ENCODE peak calls at places on chromosomes 2 and 18, in eight cellular contexts. One of them, this sample, is unnamed.

GRCh38 chr2:177265386-177265690 is 811 bp upstream of the NFE2L2 start:
- DNase-seq in AG10803: peak
- DNase-seq in Peyer's patch: no peak
- DNase-seq in mesendoderm: no peak
- DNase-seq in naive thymus-derived CD4-positive, alpha-beta T cell: peak
- DNase-seq in heart left ventricle: peak
- DNase-seq in left ventricle myocardium inferior: peak
- DNase-seq in aorta: peak
- DNase-seq in this sample: no peak

GRCh38 chr2:190406805-190407204 is 1.4 kb upstream of the MFSD6 start:
- DNase-seq in AG10803: no peak
- DNase-seq in Peyer's patch: no peak
- DNase-seq in mesendoderm: no peak
- DNase-seq in naive thymus-derived CD4-positive, alpha-beta T cell: no peak
- DNase-seq in heart left ventricle: no peak
- DNase-seq in left ventricle myocardium inferior: no peak
- DNase-seq in aorta: no peak
- DNase-seq in this sample: no peak

GRCh38 chr2:46303822-46304221 is 6.6 kb downstream of the EPAS1 start:
- DNase-seq in AG10803: no peak
- DNase-seq in Peyer's patch: no peak
- DNase-seq in mesendoderm: no peak
- DNase-seq in naive thymus-derived CD4-positive, alpha-beta T cell: no peak
- DNase-seq in heart left ventricle: no peak
- DNase-seq in left ventricle myocardium inferior: no peak
- DNase-seq in aorta: no peak
- DNase-seq in this sample: no peak

GRCh38 chr2:222722327-222722946 is 51.0 kb downstream of the MOGAT1 start:
- DNase-seq in AG10803: peak
- DNase-seq in Peyer's patch: no peak
- DNase-seq in mesendoderm: no peak
- DNase-seq in naive thymus-derived CD4-positive, alpha-beta T cell: no peak
- DNase-seq in heart left ventricle: no peak
- DNase-seq in left ventricle myocardium inferior: peak
- DNase-seq in aorta: peak
- DNase-seq in this sample: no peak

GRCh38 chr18:58288922-58289797 is 245.1 kb downstream of the NEDD4L start:
- DNase-seq in AG10803: peak
- DNase-seq in Peyer's patch: no peak
- DNase-seq in mesendoderm: peak
- DNase-seq in naive thymus-derived CD4-positive, alpha-beta T cell: no peak
- DNase-seq in heart left ventricle: no peak
- DNase-seq in left ventricle myocardium inferior: no peak
- DNase-seq in aorta: no peak
- DNase-seq in this sample: peak

GRCh38 chr2:150282821-150283309 is 204.6 kb downstream of the RND3 start:
- DNase-seq in AG10803: peak
- DNase-seq in Peyer's patch: no peak
- DNase-seq in mesendoderm: no peak
- DNase-seq in naive thymus-derived CD4-positive, alpha-beta T cell: no peak
- DNase-seq in heart left ventricle: peak
- DNase-seq in left ventricle myocardium inferior: no peak
- DNase-seq in aorta: no peak
- DNase-seq in this sample: no peak

GRCh38 chr2:10832228-10832936 is 19.8 kb upstream of the PDIA6 start:
- DNase-seq in AG10803: peak
- DNase-seq in Peyer's patch: peak
- DNase-seq in mesendoderm: peak
- DNase-seq in naive thymus-derived CD4-positive, alpha-beta T cell: peak
- DNase-seq in heart left ventricle: peak
- DNase-seq in left ventricle myocardium inferior: peak
- DNase-seq in aorta: peak
- DNase-seq in this sample: peak

GRCh38 chr2:145655366-145655765 is 1135.4 kb upstream of the ZEB2 start:
- DNase-seq in AG10803: no peak
- DNase-seq in Peyer's patch: no peak
- DNase-seq in mesendoderm: no peak
- DNase-seq in naive thymus-derived CD4-positive, alpha-beta T cell: no peak
- DNase-seq in heart left ventricle: no peak
- DNase-seq in left ventricle myocardium inferior: no peak
- DNase-seq in aorta: no peak
- DNase-seq in this sample: no peak

GRCh38 chr2:235005603-235006259 is 53.9 kb downstream of the SH3BP4 start:
- DNase-seq in AG10803: no peak
- DNase-seq in Peyer's patch: peak
- DNase-seq in mesendoderm: peak
- DNase-seq in naive thymus-derived CD4-positive, alpha-beta T cell: no peak
- DNase-seq in heart left ventricle: peak
- DNase-seq in left ventricle myocardium inferior: peak
- DNase-seq in aorta: peak
- DNase-seq in this sample: peak

GRCh38 chr2:168920504-168921157 is 19.5 kb downstream of the G6PC2 start:
- DNase-seq in AG10803: peak
- DNase-seq in Peyer's patch: no peak
- DNase-seq in mesendoderm: peak
- DNase-seq in naive thymus-derived CD4-positive, alpha-beta T cell: peak
- DNase-seq in heart left ventricle: no peak
- DNase-seq in left ventricle myocardium inferior: no peak
- DNase-seq in aorta: no peak
- DNase-seq in this sample: peak

GRCh38 chr2:121297217-121297830 is 12.3 kb upstream of the TFCP2L1 start:
- DNase-seq in AG10803: peak
- DNase-seq in Peyer's patch: no peak
- DNase-seq in mesendoderm: peak
- DNase-seq in naive thymus-derived CD4-positive, alpha-beta T cell: no peak
- DNase-seq in heart left ventricle: no peak
- DNase-seq in left ventricle myocardium inferior: no peak
- DNase-seq in aorta: no peak
- DNase-seq in this sample: peak

GRCh38 chr2:225025917-225026571 is 16.2 kb downstream of the DOCK10 start:
- DNase-seq in AG10803: peak
- DNase-seq in Peyer's patch: no peak
- DNase-seq in mesendoderm: no peak
- DNase-seq in naive thymus-derived CD4-positive, alpha-beta T cell: peak
- DNase-seq in heart left ventricle: no peak
- DNase-seq in left ventricle myocardium inferior: no peak
- DNase-seq in aorta: no peak
- DNase-seq in this sample: no peak

GRCh38 chr2:71479261-71479660 is 25.9 kb downstream of the DYSF start:
- DNase-seq in AG10803: no peak
- DNase-seq in Peyer's patch: no peak
- DNase-seq in mesendoderm: no peak
- DNase-seq in naive thymus-derived CD4-positive, alpha-beta T cell: no peak
- DNase-seq in heart left ventricle: no peak
- DNase-seq in left ventricle myocardium inferior: no peak
- DNase-seq in aorta: no peak
- DNase-seq in this sample: no peak

GRCh38 chr2:127624321-127625145 is 21.4 kb upstream of the GPR17 start:
- DNase-seq in AG10803: no peak
- DNase-seq in Peyer's patch: no peak
- DNase-seq in mesendoderm: no peak
- DNase-seq in naive thymus-derived CD4-positive, alpha-beta T cell: no peak
- DNase-seq in heart left ventricle: no peak
- DNase-seq in left ventricle myocardium inferior: no peak
- DNase-seq in aorta: peak
- DNase-seq in this sample: peak

GRCh38 chr2:55771612-55772011 is 78.0 kb upstream of the PNPT1 start:
- DNase-seq in AG10803: peak
- DNase-seq in Peyer's patch: no peak
- DNase-seq in mesendoderm: peak
- DNase-seq in naive thymus-derived CD4-positive, alpha-beta T cell: no peak
- DNase-seq in heart left ventricle: no peak
- DNase-seq in left ventricle myocardium inferior: no peak
- DNase-seq in aorta: no peak
- DNase-seq in this sample: peak

GRCh38 chr2:220493871-220494525 is 866.6 kb downstream of the SLC4A3 start:
- DNase-seq in AG10803: no peak
- DNase-seq in Peyer's patch: no peak
- DNase-seq in mesendoderm: no peak
- DNase-seq in naive thymus-derived CD4-positive, alpha-beta T cell: no peak
- DNase-seq in heart left ventricle: no peak
- DNase-seq in left ventricle myocardium inferior: no peak
- DNase-seq in aorta: no peak
- DNase-seq in this sample: no peak

GRCh38 chr18:74198453-74198852 is 50.1 kb downstream of the TIMM21 start:
- DNase-seq in AG10803: no peak
- DNase-seq in Peyer's patch: no peak
- DNase-seq in mesendoderm: no peak
- DNase-seq in naive thymus-derived CD4-positive, alpha-beta T cell: no peak
- DNase-seq in heart left ventricle: no peak
- DNase-seq in left ventricle myocardium inferior: no peak
- DNase-seq in aorta: no peak
- DNase-seq in this sample: no peak

GRCh38 chr2:229780856-229781773 is 66.8 kb upstream of the DNER start:
- DNase-seq in AG10803: peak
- DNase-seq in Peyer's patch: no peak
- DNase-seq in mesendoderm: peak
- DNase-seq in naive thymus-derived CD4-positive, alpha-beta T cell: peak
- DNase-seq in heart left ventricle: no peak
- DNase-seq in left ventricle myocardium inferior: no peak
- DNase-seq in aorta: no peak
- DNase-seq in this sample: no peak

DNA sequence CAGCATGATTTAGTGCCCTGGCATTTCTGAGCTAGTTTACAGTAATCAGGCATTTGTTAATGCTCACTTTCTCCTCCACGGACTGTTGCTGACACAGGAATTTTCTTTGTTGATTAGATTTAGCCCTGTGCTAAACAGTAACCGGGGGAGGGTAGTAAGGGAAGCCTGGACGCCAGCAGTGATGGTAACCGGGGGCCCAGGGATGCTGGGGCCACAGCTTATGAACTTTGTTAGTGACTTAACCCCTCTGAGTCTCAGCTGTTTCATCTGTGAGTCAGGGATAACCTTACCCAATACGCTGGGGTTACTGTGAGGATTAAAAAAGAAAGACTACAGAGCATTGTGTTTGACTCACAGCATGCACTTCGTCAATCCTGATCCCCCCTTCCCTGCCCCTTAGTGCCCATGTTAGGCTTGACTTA is 33.5 kb downstream of the KLHL29 start:
- DNase-seq in AG10803: peak
- DNase-seq in Peyer's patch: peak
- DNase-seq in mesendoderm: no peak
- DNase-seq in naive thymus-derived CD4-positive, alpha-beta T cell: no peak
- DNase-seq in heart left ventricle: no peak
- DNase-seq in left ventricle myocardium inferior: no peak
- DNase-seq in aorta: no peak
- DNase-seq in this sample: no peak
- H3K4me3 ChIP-seq in AG10803: no peak
- H3K4me3 ChIP-seq in Peyer's patch: no peak
- H3K4me3 ChIP-seq in mesendoderm: no peak
- H3K4me3 ChIP-seq in naive thymus-derived CD4-positive, alpha-beta T cell: no peak
- H3K4me3 ChIP-seq in heart left ventricle: no peak
- H3K4me3 ChIP-seq in left ventricle myocardium inferior: no peak
- H3K4me3 ChIP-seq in aorta: no peak
- H3K4me3 ChIP-seq in this sample: no peak

GRCh38 chr18:55862693-55863485 is 274.9 kb upstream of the TCF4 start:
- DNase-seq in AG10803: no peak
- DNase-seq in Peyer's patch: no peak
- DNase-seq in mesendoderm: peak
- DNase-seq in naive thymus-derived CD4-positive, alpha-beta T cell: no peak
- DNase-seq in heart left ventricle: no peak
- DNase-seq in left ventricle myocardium inferior: no peak
- DNase-seq in aorta: no peak
- DNase-seq in this sample: no peak
- H3K4me3 ChIP-seq in AG10803: peak
- H3K4me3 ChIP-seq in Peyer's patch: no peak
- H3K4me3 ChIP-seq in mesendoderm: no peak
- H3K4me3 ChIP-seq in naive thymus-derived CD4-positive, alpha-beta T cell: no peak
- H3K4me3 ChIP-seq in heart left ventricle: no peak
- H3K4me3 ChIP-seq in left ventricle myocardium inferior: no peak
- H3K4me3 ChIP-seq in aorta: no peak
- H3K4me3 ChIP-seq in this sample: no peak

GRCh38 chr2:240389302-240389805 is 46.1 kb upstream of the GPC1 start:
- DNase-seq in AG10803: no peak
- DNase-seq in Peyer's patch: peak
- DNase-seq in mesendoderm: no peak
- DNase-seq in naive thymus-derived CD4-positive, alpha-beta T cell: no peak
- DNase-seq in heart left ventricle: no peak
- DNase-seq in left ventricle myocardium inferior: no peak
- DNase-seq in aorta: peak
- DNase-seq in this sample: no peak

GRCh38 chr2:240387325-240387668 is 48.2 kb upstream of the GPC1 start:
- DNase-seq in AG10803: no peak
- DNase-seq in Peyer's patch: no peak
- DNase-seq in mesendoderm: no peak
- DNase-seq in naive thymus-derived CD4-positive, alpha-beta T cell: no peak
- DNase-seq in heart left ventricle: no peak
- DNase-seq in left ventricle myocardium inferior: no peak
- DNase-seq in aorta: no peak
- DNase-seq in this sample: no peak

GRCh38 chr2:240388471-240389301 is 46.8 kb upstream of the GPC1 start:
- DNase-seq in AG10803: no peak
- DNase-seq in Peyer's patch: no peak
- DNase-seq in mesendoderm: no peak
- DNase-seq in naive thymus-derived CD4-positive, alpha-beta T cell: no peak
- DNase-seq in heart left ventricle: no peak
- DNase-seq in left ventricle myocardium inferior: no peak
- DNase-seq in aorta: peak
- DNase-seq in this sample: no peak

GRCh38 chr2:240386321-240386720 is 49.1 kb upstream of the GPC1 start:
- DNase-seq in AG10803: no peak
- DNase-seq in Peyer's patch: no peak
- DNase-seq in mesendoderm: no peak
- DNase-seq in naive thymus-derived CD4-positive, alpha-beta T cell: no peak
- DNase-seq in heart left ventricle: no peak
- DNase-seq in left ventricle myocardium inferior: no peak
- DNase-seq in aorta: peak
- DNase-seq in this sample: no peak

DNA sequence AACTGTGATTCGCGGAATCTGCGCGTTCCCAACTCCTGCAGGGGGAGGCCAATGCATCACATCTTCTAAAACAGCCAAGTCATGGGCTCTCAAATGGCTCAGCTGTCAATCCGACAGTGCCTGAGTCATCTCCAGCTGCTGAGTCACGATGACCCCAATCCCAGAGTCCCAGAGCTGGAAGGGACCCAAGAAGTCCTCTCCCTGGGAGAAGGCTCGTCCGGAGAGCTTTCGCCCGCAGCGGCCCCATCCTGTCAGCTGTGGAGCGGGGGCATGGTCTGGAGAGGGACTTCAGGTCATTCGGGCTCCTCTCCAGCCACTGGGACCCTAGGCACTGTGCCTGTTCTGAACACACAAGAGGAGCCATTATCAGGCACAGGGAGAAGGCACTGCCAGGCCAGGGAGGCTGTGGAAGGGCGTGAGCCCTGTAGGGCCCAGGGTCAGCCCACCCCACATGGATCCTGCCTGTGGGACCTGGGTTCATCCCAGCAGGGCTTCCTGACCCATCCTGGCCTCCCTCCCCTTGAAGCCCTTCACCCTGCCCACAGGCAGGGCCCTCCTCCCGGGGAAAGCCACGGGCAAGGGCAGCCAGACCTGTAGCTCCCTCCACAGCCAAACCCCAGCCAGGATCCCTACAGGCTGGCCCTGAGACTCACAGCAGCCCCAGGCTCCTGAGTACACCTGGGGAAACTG is 47.6 kb upstream of the GPC1 start:
- DNase-seq in AG10803: peak
- DNase-seq in Peyer's patch: no peak
- DNase-seq in mesendoderm: peak
- DNase-seq in naive thymus-derived CD4-positive, alpha-beta T cell: no peak
- DNase-seq in heart left ventricle: peak
- DNase-seq in left ventricle myocardium inferior: peak
- DNase-seq in aorta: peak
- DNase-seq in this sample: no peak
- H3K4me3 ChIP-seq in AG10803: no peak
- H3K4me3 ChIP-seq in Peyer's patch: no peak
- H3K4me3 ChIP-seq in mesendoderm: no peak
- H3K4me3 ChIP-seq in naive thymus-derived CD4-positive, alpha-beta T cell: no peak
- H3K4me3 ChIP-seq in heart left ventricle: no peak
- H3K4me3 ChIP-seq in left ventricle myocardium inferior: no peak
- H3K4me3 ChIP-seq in aorta: no peak
- H3K4me3 ChIP-seq in this sample: no peak

GRCh38 chr2:5693288-5694015 is 1.3 kb downstream of the SOX11 start:
- DNase-seq in AG10803: peak
- DNase-seq in Peyer's patch: no peak
- DNase-seq in mesendoderm: peak
- DNase-seq in naive thymus-derived CD4-positive, alpha-beta T cell: no peak
- DNase-seq in heart left ventricle: no peak
- DNase-seq in left ventricle myocardium inferior: no peak
- DNase-seq in aorta: no peak
- DNase-seq in this sample: peak
- H3K4me3 ChIP-seq in AG10803: peak
- H3K4me3 ChIP-seq in Peyer's patch: no peak
- H3K4me3 ChIP-seq in mesendoderm: peak
- H3K4me3 ChIP-seq in naive thymus-derived CD4-positive, alpha-beta T cell: no peak
- H3K4me3 ChIP-seq in heart left ventricle: peak
- H3K4me3 ChIP-seq in left ventricle myocardium inferior: peak
- H3K4me3 ChIP-seq in aorta: no peak
- H3K4me3 ChIP-seq in this sample: peak

This sample was measured in H7.